ENCODE peak calls at places on chromosome 7, in six cellular contexts. One of them, this sample, is unnamed.

GRCh38 chr7:138226001-138226476 is 149.8 kb downstream of the AKR1D1 start:
- DNase-seq in AG10803: no peak
- DNase-seq in esophagus squamous epithelium: no peak
- DNase-seq in A673: peak; percentile 51
- DNase-seq in A549: no peak
- DNase-seq in brain microvascular endothelial cell: peak; percentile 94
- DNase-seq in this sample: no peak

GRCh38 chr7:7175075-7175695 is 7.2 kb upstream of the C1GALT1 start:
- DNase-seq in AG10803: peak; percentile 24
- DNase-seq in esophagus squamous epithelium: no peak
- DNase-seq in A673: no peak
- DNase-seq in A549: no peak
- DNase-seq in brain microvascular endothelial cell: no peak
- DNase-seq in this sample: no peak

GRCh38 chr7:131581241-131582157 is 25.1 kb upstream of the PODXL start:
- DNase-seq in AG10803: peak; percentile 22
- DNase-seq in esophagus squamous epithelium: no peak
- DNase-seq in A673: no peak
- DNase-seq in A549: no peak
- DNase-seq in brain microvascular endothelial cell: no peak
- DNase-seq in this sample: no peak

GRCh38 chr7:97272237-97272975 is 154.9 kb downstream of the SDHAF3 start:
- DNase-seq in AG10803: no peak
- DNase-seq in esophagus squamous epithelium: no peak
- DNase-seq in A673: no peak
- DNase-seq in A549: no peak
- DNase-seq in brain microvascular endothelial cell: no peak
- DNase-seq in this sample: no peak

GRCh38 chr7:71630521-71630920 is 498.6 kb downstream of the GALNT17 start:
- DNase-seq in AG10803: no peak
- DNase-seq in esophagus squamous epithelium: no peak
- DNase-seq in A673: no peak
- DNase-seq in A549: no peak
- DNase-seq in brain microvascular endothelial cell: no peak
- DNase-seq in this sample: no peak

GRCh38 chr7:91852263-91852741 is 28.2 kb downstream of the MTERF1 start:
- DNase-seq in AG10803: peak; percentile 6
- DNase-seq in esophagus squamous epithelium: no peak
- DNase-seq in A673: peak; percentile 57
- DNase-seq in A549: no peak
- DNase-seq in brain microvascular endothelial cell: peak; percentile 49
- DNase-seq in this sample: no peak

GRCh38 chr7:19249281-19249680 is 104.1 kb upstream of the FERD3L start:
- DNase-seq in AG10803: peak; percentile 46
- DNase-seq in esophagus squamous epithelium: no peak
- DNase-seq in A673: no peak
- DNase-seq in A549: no peak
- DNase-seq in brain microvascular endothelial cell: peak; percentile 24
- DNase-seq in this sample: no peak

GRCh38 chr7:18890134-18890533 is 227.3 kb downstream of the TWIST1 start:
- DNase-seq in AG10803: peak; percentile 74
- DNase-seq in esophagus squamous epithelium: no peak
- DNase-seq in A673: peak; percentile 70
- DNase-seq in A549: no peak
- DNase-seq in brain microvascular endothelial cell: peak; percentile 84
- DNase-seq in this sample: no peak

GRCh38 chr7:112866424-112866823 is 76.2 kb upstream of the TMEM168 start:
- DNase-seq in AG10803: no peak
- DNase-seq in esophagus squamous epithelium: no peak
- DNase-seq in A673: no peak
- DNase-seq in A549: no peak
- DNase-seq in brain microvascular endothelial cell: no peak
- DNase-seq in this sample: no peak

GRCh38 chr7:30225863-30226361 is 58.5 kb upstream of the ZNRF2 start:
- DNase-seq in AG10803: peak; percentile 40
- DNase-seq in esophagus squamous epithelium: peak; percentile 7
- DNase-seq in A673: no peak
- DNase-seq in A549: no peak
- DNase-seq in brain microvascular endothelial cell: peak; percentile 12
- DNase-seq in this sample: no peak
- H3K4me3 ChIP-seq in AG10803: no peak overlapping the region
- H3K4me3 ChIP-seq in esophagus squamous epithelium: no peak overlapping the region
- H3K4me3 ChIP-seq in A673: no peak overlapping the region
- H3K4me3 ChIP-seq in A549: no peak overlapping the region
- H3K4me3 ChIP-seq in brain microvascular endothelial cell: no peak overlapping the region
- H3K4me3 ChIP-seq in this sample: no peak overlapping the region

GRCh38 chr7:23474829-23475578 is 4.7 kb upstream of the IGF2BP3 start:
- DNase-seq in AG10803: no peak
- DNase-seq in esophagus squamous epithelium: no peak
- DNase-seq in A673: peak; percentile 60
- DNase-seq in A549: no peak
- DNase-seq in brain microvascular endothelial cell: no peak
- DNase-seq in this sample: no peak
- H3K4me3 ChIP-seq in AG10803: peak overlapping the region; percentile 54
- H3K4me3 ChIP-seq in esophagus squamous epithelium: no peak overlapping the region
- H3K4me3 ChIP-seq in A673: peak overlapping the region; percentile 91
- H3K4me3 ChIP-seq in A549: peak overlapping the region; percentile 80
- H3K4me3 ChIP-seq in brain microvascular endothelial cell: peak overlapping the region; percentile 64
- H3K4me3 ChIP-seq in this sample: no peak overlapping the region

GRCh38 chr7:66047426-66047825 is 28.2 kb upstream of the ASL start:
- DNase-seq in AG10803: peak; percentile 96
- DNase-seq in esophagus squamous epithelium: no peak
- DNase-seq in A673: no peak
- DNase-seq in A549: peak; percentile 31
- DNase-seq in brain microvascular endothelial cell: peak; percentile 98
- DNase-seq in this sample: no peak

GRCh38 chr7:66039094-66039493 is 36.5 kb upstream of the ASL start:
- DNase-seq in AG10803: no peak
- DNase-seq in esophagus squamous epithelium: no peak
- DNase-seq in A673: no peak
- DNase-seq in A549: no peak
- DNase-seq in brain microvascular endothelial cell: no peak
- DNase-seq in this sample: no peak

DNA sequence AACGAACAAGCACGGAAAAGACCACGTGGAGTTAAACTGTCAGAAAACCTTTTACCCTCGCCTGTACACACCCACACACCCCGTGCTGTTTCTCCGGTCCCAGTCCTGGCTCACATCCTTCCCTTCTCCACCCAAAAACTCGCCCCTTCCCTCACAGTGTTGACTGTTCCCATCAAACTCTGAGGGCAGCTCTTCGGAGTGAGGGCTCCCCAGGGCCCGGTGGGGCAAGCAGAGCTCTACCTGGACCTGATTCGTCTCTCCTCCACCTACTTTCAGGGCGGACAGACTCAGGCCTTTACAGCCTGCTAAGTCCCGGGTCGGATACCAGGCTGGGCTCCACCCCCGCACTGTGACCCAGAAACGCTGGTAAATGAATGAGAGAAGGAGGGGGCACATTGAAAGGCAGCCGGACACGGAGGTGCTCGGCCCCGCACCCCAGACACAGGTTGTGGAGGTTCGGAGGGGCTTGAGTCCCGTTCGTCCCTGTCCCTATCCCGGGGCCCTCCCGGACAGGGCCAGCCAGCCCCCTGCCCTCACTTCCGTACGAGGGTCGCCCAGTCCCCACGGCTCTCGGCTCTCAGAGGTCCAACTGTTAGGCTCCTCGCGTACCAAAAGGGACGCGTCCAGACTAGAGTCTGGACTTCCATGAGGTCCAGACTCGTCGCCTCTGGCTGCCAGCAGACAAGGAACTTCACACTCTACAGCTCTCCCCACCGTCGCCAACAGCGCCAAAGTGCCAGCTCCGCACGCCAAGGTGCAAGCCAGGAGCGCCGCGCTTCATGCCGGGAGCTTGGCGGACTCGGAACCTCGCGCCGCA is 31.7 kb upstream of the ASL start:
- DNase-seq in AG10803: peak; percentile 36
- DNase-seq in esophagus squamous epithelium: no peak
- DNase-seq in A673: no peak
- DNase-seq in A549: no peak
- DNase-seq in brain microvascular endothelial cell: no peak
- DNase-seq in this sample: no peak
- H3K4me3 ChIP-seq in AG10803: peak overlapping the region; percentile 47
- H3K4me3 ChIP-seq in esophagus squamous epithelium: peak overlapping the region; percentile 35
- H3K4me3 ChIP-seq in A673: no peak overlapping the region
- H3K4me3 ChIP-seq in A549: no peak overlapping the region
- H3K4me3 ChIP-seq in brain microvascular endothelial cell: peak overlapping the region; percentile 53
- H3K4me3 ChIP-seq in this sample: peak overlapping the region; percentile 48

GRCh38 chr7:155467846-155468821 is 10.2 kb downstream of the EN2 start:
- DNase-seq in AG10803: no peak
- DNase-seq in esophagus squamous epithelium: no peak
- DNase-seq in A673: peak; percentile 56
- DNase-seq in A549: no peak
- DNase-seq in brain microvascular endothelial cell: no peak
- DNase-seq in this sample: no peak
- H3K4me3 ChIP-seq in AG10803: peak overlapping the region; percentile 12
- H3K4me3 ChIP-seq in esophagus squamous epithelium: no peak overlapping the region
- H3K4me3 ChIP-seq in A673: peak overlapping the region; percentile 49
- H3K4me3 ChIP-seq in A549: peak overlapping the region; percentile 34
- H3K4me3 ChIP-seq in brain microvascular endothelial cell: no peak overlapping the region
- H3K4me3 ChIP-seq in this sample: no peak overlapping the region

GRCh38 chr7:15015545-15016314 is 113.2 kb upstream of the DGKB start:
- DNase-seq in AG10803: peak; percentile 66
- DNase-seq in esophagus squamous epithelium: no peak
- DNase-seq in A673: peak; percentile 75
- DNase-seq in A549: peak; percentile 26
- DNase-seq in brain microvascular endothelial cell: peak; percentile 42
- DNase-seq in this sample: no peak
- H3K4me3 ChIP-seq in AG10803: no peak overlapping the region
- H3K4me3 ChIP-seq in esophagus squamous epithelium: no peak overlapping the region
- H3K4me3 ChIP-seq in A673: no peak overlapping the region
- H3K4me3 ChIP-seq in A549: no peak overlapping the region
- H3K4me3 ChIP-seq in brain microvascular endothelial cell: peak overlapping the region; percentile 18
- H3K4me3 ChIP-seq in this sample: no peak overlapping the region

DNA sequence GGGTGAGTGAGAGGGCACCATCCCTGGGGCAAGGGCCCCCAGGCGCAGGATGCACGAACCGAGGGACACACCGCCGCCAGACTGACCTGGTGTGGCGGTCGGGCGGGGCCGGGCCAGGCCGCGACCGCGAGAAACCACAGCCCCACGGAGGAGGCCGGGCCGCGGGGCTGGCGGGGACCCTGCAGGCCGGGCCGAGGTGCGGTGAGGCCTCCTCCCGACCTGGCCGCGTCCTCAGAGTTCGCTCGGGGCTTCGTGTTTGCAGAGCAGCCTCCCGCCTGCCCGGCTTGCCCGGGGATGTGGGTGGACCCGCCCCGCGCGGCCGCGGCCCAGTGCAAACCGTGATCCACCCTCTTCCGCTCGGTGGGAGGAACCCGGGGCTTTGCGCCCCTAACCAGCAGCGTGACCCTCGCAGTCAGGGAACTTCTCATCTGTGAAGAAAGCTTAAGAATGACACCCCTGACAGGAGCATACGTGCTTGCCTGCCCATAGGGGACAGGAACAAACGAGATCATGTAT is 20.6 kb upstream of the HOXA13 start:
- DNase-seq in AG10803: no peak
- DNase-seq in esophagus squamous epithelium: no peak
- DNase-seq in A673: no peak
- DNase-seq in A549: no peak
- DNase-seq in brain microvascular endothelial cell: no peak
- DNase-seq in this sample: no peak
- H3K4me3 ChIP-seq in AG10803: no peak overlapping the region
- H3K4me3 ChIP-seq in esophagus squamous epithelium: no peak overlapping the region
- H3K4me3 ChIP-seq in A673: no peak overlapping the region
- H3K4me3 ChIP-seq in A549: no peak overlapping the region
- H3K4me3 ChIP-seq in brain microvascular endothelial cell: no peak overlapping the region
- H3K4me3 ChIP-seq in this sample: no peak overlapping the region

GRCh38 chr7:451255-452229 is 68.1 kb downstream of the PDGFA start:
- DNase-seq in AG10803: no peak
- DNase-seq in esophagus squamous epithelium: no peak
- DNase-seq in A673: no peak
- DNase-seq in A549: no peak
- DNase-seq in brain microvascular endothelial cell: no peak
- DNase-seq in this sample: no peak

GRCh38 chr7:450741-451140 is 68.9 kb downstream of the PDGFA start:
- DNase-seq in AG10803: no peak
- DNase-seq in esophagus squamous epithelium: no peak
- DNase-seq in A673: no peak
- DNase-seq in A549: no peak
- DNase-seq in brain microvascular endothelial cell: no peak
- DNase-seq in this sample: no peak

GRCh38 chr7:453597-454306 is 65.9 kb downstream of the PDGFA start:
- DNase-seq in AG10803: no peak
- DNase-seq in esophagus squamous epithelium: no peak
- DNase-seq in A673: no peak
- DNase-seq in A549: no peak
- DNase-seq in brain microvascular endothelial cell: no peak
- DNase-seq in this sample: no peak

GRCh38 chr7:452791-453455 is 66.7 kb downstream of the PDGFA start:
- DNase-seq in AG10803: no peak
- DNase-seq in esophagus squamous epithelium: no peak
- DNase-seq in A673: peak; percentile 37
- DNase-seq in A549: no peak
- DNase-seq in brain microvascular endothelial cell: no peak
- DNase-seq in this sample: no peak

DNA sequence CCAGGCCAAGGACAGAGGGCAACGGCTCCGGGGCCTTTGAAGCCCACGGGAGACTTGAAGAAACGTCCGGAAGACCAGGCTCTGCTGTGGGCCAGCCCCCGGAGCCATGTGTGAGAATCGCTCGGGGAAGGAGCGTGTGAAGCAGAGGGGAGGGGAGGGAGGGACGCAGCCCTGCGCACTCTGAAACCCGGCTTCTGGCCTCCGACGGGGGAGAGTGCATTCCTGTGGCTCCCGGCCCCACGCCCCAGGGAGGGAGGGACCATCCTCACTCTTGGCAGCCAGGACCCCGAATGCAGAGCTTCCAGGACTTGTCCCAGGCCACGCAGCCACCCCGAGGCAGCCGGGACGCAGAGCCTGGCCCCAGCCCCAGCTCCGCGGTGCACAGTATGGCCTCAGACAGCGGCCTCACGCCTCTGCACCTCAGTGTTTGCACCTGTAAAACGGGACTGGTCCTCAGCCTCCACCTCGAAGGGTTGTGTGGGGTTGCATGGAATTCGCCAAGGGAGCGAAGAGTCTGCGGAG is 67.4 kb downstream of the PDGFA start:
- DNase-seq in AG10803: peak; percentile 65
- DNase-seq in esophagus squamous epithelium: no peak
- DNase-seq in A673: no peak
- DNase-seq in A549: no peak
- DNase-seq in brain microvascular endothelial cell: peak; percentile 62
- DNase-seq in this sample: no peak
- H3K4me3 ChIP-seq in AG10803: no peak overlapping the region
- H3K4me3 ChIP-seq in esophagus squamous epithelium: no peak overlapping the region
- H3K4me3 ChIP-seq in A673: no peak overlapping the region
- H3K4me3 ChIP-seq in A549: no peak overlapping the region
- H3K4me3 ChIP-seq in brain microvascular endothelial cell: no peak overlapping the region
- H3K4me3 ChIP-seq in this sample: no peak overlapping the region

DNA sequence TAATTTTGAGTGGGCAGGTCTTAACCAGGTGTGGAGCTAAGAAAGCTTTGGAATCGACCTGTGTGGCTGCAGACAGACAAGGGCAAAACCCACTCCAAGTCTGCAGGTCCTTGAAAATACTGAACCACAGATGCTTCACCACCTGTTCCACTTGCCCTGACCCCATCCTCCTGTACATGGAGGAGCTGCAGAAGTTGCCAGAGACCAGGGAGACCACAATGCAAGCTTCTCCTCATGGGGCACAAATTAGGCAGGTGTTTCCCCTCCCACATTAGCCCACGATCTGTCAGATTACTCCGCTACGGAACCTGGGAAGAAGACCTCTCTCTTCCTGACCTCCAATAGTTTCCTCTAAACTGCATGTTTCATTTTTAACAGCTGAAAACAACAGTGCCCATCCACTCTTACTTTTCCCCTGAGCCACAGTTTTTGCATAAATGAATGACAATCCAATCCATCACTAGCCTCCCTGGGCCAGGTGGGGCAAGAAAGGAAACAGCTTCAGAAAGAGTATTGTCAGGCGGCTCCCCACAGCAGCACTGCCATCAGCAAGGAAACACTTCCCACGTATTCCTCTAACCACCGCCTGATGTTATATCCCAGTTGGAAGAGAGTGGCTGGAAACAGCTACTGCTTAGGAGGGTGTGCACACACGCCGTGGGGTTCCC is 141.6 kb downstream of the PRKAG2 start:
- DNase-seq in AG10803: no peak
- DNase-seq in esophagus squamous epithelium: no peak
- DNase-seq in A673: no peak
- DNase-seq in A549: no peak
- DNase-seq in brain microvascular endothelial cell: no peak
- DNase-seq in this sample: no peak
- H3K4me3 ChIP-seq in AG10803: peak overlapping the region; percentile 34
- H3K4me3 ChIP-seq in esophagus squamous epithelium: no peak overlapping the region
- H3K4me3 ChIP-seq in A673: no peak overlapping the region
- H3K4me3 ChIP-seq in A549: peak overlapping the region; percentile 46
- H3K4me3 ChIP-seq in brain microvascular endothelial cell: peak overlapping the region; percentile 49
- H3K4me3 ChIP-seq in this sample: no peak overlapping the region

This sample was measured in effector memory CD4-positive, alpha-beta T cell.